ENCODE peak calls at places on chromosome 9, in seven cellular contexts. O is mesendoderm, I is H1, M is IMR-90, H is neuronal stem cell, N is H9, W is trophoblast cell. G is an unnamed sample.
A peak's percentile ranks its signal among the peaks of the same experiment; 100 is the strongest.

GRCh38 chr9:73118297-73118696 is 33.4 kb upstream of the ANXA1 start:
- DNase-seq in W (no peak), O (no peak), M (no peak), H (no peak), N (no peak), I (no peak), G (no peak)

GRCh38 chr9:132207839-132208615 is 46.2 kb downstream of the NTNG2 start:
- DNase-seq in N (peak; percentile 62), W (no peak), I (no peak), H (no peak), M (no peak), O (peak; percentile 88), G (no peak)

GRCh38 chr9:136694163-136694864 is 7.1 kb upstream of the AGPAT2 start:
- DNase-seq in N (peak; percentile 81), O (peak; percentile 68), M (peak; percentile 18), H (no peak), W (peak; percentile 6), I (no peak), G (peak; percentile 55)

GRCh38 chr9:123191660-123192059 is 76.7 kb downstream of the STRBP start:
- DNase-seq in O (no peak), I (no peak), M (no peak), N (no peak), H (no peak), W (no peak), G (no peak)

GRCh38 chr9:6758418-6759113 is 793 bp downstream of the KDM4C start:
- DNase-seq in O (peak; percentile 61), I (no peak), N (peak; percentile 52), H (peak; percentile 51), W (peak; percentile 31), M (peak; percentile 51), G (peak; percentile 81)

GRCh38 chr9:16986441-16987387 is 116.2 kb upstream of the BNC2 start:
- DNase-seq in O (no peak), N (no peak), I (no peak), W (no peak), M (peak; percentile 80), H (no peak), G (peak; percentile 32)

GRCh38 chr9:99184427-99185327 is 37.1 kb downstream of the ALG2 start:
- DNase-seq in O (peak; percentile 94), N (peak; percentile 89), H (peak; percentile 89), W (peak; percentile 77), M (peak; percentile 93), I (peak; percentile 81), G (peak; percentile 86)

GRCh38 chr9:111483419-111483861 is 743 bp downstream of the ECPAS start:
- DNase-seq in O (no peak), W (no peak), N (no peak), I (no peak), H (peak; percentile 39), M (no peak), G (no peak)

GRCh38 chr9:136182850-136183422 is 22.0 kb downstream of the LHX3 start:
- DNase-seq in O (no peak), I (no peak), M (no peak), W (no peak), H (no peak), N (no peak), G (no peak)

GRCh38 chr9:89951671-89952070 is 346.9 kb downstream of the GADD45G start:
- DNase-seq in H (no peak), N (no peak), W (no peak), M (peak; percentile 16), O (no peak), I (no peak), G (no peak)
- H3K23ac ChIP-seq in H (no peak overlapping the region), N (no peak overlapping the region), W (no peak overlapping the region), M (no peak overlapping the region), O (no peak overlapping the region), I (no peak overlapping the region), G (no peak overlapping the region)

DNA sequence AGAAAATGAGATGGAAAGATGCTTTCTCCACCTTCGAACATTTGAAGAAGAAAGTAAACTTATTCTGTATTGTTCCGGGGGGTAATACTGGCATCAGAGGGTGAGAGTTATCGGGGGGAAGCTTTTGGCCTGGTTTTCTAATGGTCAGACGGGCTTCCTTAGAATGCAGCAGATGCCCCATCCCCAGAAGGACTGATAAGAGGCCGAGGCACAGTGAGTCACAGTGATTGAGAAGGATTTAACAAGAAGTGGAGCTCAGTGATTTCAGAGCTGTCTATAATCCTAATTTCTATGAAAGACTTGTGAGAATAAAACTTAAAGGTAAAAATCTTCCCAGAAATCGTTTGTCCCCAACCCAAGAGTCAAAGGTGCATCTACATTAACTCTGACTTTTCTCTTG is 123.9 kb downstream of the DOCK8 start:
- DNase-seq in W (no peak), H (no peak), O (no peak), I (no peak), M (no peak), N (no peak), G (no peak)
- H3K4me1 ChIP-seq in W (no peaks in the 10 kb centered on the region), H (no peaks in the 10 kb centered on the region), O (no peaks in the 10 kb centered on the region), I (no peaks in the 10 kb centered on the region), M (no peaks in the 10 kb centered on the region), N (peaks cover 3% of the 10 kb centered on the region), G (no peaks in the 10 kb centered on the region)

DNA sequence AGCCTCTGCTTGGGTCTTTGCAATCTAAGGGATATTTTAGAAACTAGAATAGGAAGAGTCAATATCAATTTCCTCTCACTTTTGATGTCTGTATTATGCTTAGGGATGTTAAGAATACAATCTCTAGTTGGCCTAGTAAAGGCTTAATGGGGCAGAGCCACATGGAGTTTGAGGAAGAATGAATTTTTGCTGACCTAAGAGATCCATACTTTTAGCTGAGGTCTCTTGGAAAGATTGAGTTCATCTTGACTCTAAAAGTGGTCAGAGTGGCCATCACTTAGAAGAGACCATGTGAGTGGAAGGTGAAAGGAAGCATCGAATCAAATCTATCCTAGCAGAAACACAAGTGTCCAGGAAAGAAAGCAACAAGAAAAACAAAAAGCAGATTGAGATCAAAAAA is 92.2 kb upstream of the SLC28A3 start:
- DNase-seq in I (no peak), M (no peak), O (no peak), W (no peak), N (no peak), H (no peak), G (no peak)
- H3K23ac ChIP-seq in I (no peak overlapping the region), M (no peak overlapping the region), O (no peak overlapping the region), W (no peak overlapping the region), N (no peak overlapping the region), H (no peak overlapping the region), G (no peak overlapping the region)

GRCh38 chr9:3251309-3251708 is 274.5 kb downstream of the RFX3 start:
- DNase-seq in O (no peak), W (no peak), N (no peak), H (no peak), I (no peak), M (no peak), G (no peak)
- H3K4me1 ChIP-seq in O (no peaks in the 10 kb centered on the region), W (no peaks in the 10 kb centered on the region), N (no peaks in the 10 kb centered on the region), H (no peaks in the 10 kb centered on the region), I (no peaks in the 10 kb centered on the region), M (no peaks in the 10 kb centered on the region), G (no peaks in the 10 kb centered on the region)

GRCh38 chr9:133959171-133959570 is 33.0 kb downstream of the VAV2 start:
- DNase-seq in I (no peak), O (no peak), W (no peak), M (no peak), H (no peak), N (no peak), G (no peak)
- H3K23ac ChIP-seq in I (no peak overlapping the region), O (no peak overlapping the region), W (no peak overlapping the region), M (no peak overlapping the region), H (peak overlapping the region; percentile 11), N (no peak overlapping the region), G (no peak overlapping the region)

GRCh38 chr9:126347911-126348760 is 21.5 kb downstream of the MVB12B start:
- DNase-seq in N (peak; percentile 54), W (no peak), M (no peak), O (peak; percentile 56), I (no peak), H (no peak), G (no peak)
- H3K4me1 ChIP-seq in N (peaks cover 8% of the 10 kb centered on the region), W (peaks cover 7% of the 10 kb centered on the region), M (no peaks in the 10 kb centered on the region), O (no peaks in the 10 kb centered on the region), I (peaks cover 10% of the 10 kb centered on the region), H (peaks cover 8% of the 10 kb centered on the region), G (peaks cover 4% of the 10 kb centered on the region)

DNA sequence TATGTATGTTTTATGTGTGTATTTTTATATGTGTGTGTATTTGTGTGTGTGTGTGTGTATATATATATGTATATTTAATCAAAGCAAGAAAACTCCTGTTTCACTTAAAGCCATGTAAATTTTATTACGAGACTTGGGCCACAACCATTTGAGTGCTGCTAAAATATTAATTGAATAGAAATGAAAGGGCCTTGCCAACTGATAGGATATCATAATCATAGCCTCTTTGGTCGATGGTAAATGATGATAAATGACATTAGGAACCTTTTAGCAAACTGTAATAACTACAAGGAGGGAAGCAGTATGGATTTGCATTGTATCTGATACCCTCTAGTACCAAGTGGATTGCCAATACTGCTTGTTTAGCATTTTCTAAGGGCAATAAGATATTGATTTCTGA is 7.9 kb downstream of the TLE4 start:
- DNase-seq in H (no peak), I (no peak), M (no peak), O (no peak), N (no peak), W (no peak), G (no peak)
- H3K23ac ChIP-seq in H (no peak overlapping the region), I (no peak overlapping the region), M (no peak overlapping the region), O (no peak overlapping the region), N (no peak overlapping the region), W (no peak overlapping the region), G (no peak overlapping the region)

DNA sequence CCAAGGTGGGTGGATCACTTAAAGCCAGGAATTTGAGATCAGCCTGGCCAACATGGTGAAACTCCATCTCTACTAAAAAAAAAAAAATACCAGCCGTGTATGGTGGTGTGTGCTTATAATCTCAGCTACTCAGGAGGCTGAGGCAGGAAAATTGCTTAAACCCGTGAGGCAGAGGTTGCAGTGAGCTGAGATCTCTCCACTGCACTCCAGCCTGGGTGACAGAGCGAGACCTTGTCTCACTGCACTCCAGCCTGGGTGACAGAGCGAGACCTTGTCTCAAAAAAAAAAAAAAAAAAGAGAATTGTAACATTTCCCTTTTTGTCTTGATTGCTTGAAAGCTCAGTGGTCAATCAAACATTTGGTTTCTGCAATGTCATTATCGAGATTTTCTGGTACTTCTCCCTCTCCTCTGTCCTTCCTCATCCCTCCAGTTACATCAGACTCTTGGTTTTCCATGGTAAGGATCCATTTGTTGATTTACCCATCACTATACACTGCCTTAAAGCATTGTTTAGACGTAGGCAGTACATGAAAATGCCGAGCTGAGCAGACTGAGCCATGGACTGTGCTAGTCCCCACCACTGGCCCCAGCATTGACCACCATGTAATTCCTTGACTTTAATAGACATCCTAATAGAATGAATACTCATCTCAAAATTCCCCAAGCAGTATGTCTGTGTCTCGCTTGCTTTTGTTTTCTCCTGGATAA is 11.5 kb upstream of the AIF1L start:
- DNase-seq in W (no peak), I (no peak), M (no peak), H (no peak), O (no peak), N (no peak), G (no peak)
- H3K4me1 ChIP-seq in W (no peaks in the 10 kb centered on the region), I (no peaks in the 10 kb centered on the region), M (no peaks in the 10 kb centered on the region), H (no peaks in the 10 kb centered on the region), O (no peaks in the 10 kb centered on the region), N (no peaks in the 10 kb centered on the region), G (peaks cover 2% of the 10 kb centered on the region)